ENCODE peak calls at places on chromosomes 13 and 19, in ten cellular contexts. D is ecto neural progenitor cell; B is activated CD4-positive, alpha-beta T cell treated with anti-CD3 and anti-CD28 coated beads, Interleukin-2, amount 10 ng/mL, durations not matched to agents 7 days and 5 days; N is nephron progenitor cell; G is mucosa of gallbladder; E is IMR-90; S is cerebellum; Z is cardiac muscle cell; W is NCI-H2081 treated with DMSO at 0.1 percent for 48 hours; J is H1. L is an unnamed sample.
A peak's percentile ranks its signal among the peaks of the same experiment; 100 is the strongest.

GRCh38 chr13:19794552-19795143 is 11.9 kb upstream of the PSPC1 start:
- DNase-seq in D (no peak), B (no peak), N (no peak), G (no peak), E (no peak), S (no peak), Z (no peak), W (no peak), J (peak; percentile 19), L (no peak)

GRCh38 chr19:57888494-57889231 is at the start of gene ZNF814:
- DNase-seq in D (peak; percentile 91), B (peak; percentile 88), N (peak; percentile 86), G (peak; percentile 93), E (peak; percentile 84), S (peak; percentile 91), Z (peak; percentile 94), W (no peak), J (peak; percentile 85), L (peak; percentile 78)

GRCh38 chr13:78426183-78426582 is 177.2 kb downstream of the POU4F1 start:
- DNase-seq in D (no peak), B (no peak), N (no peak), G (no peak), E (no peak), S (no peak), Z (no peak), W (no peak), J (no peak), L (no peak)

GRCh38 chr19:22446605-22447004 is 24.5 kb upstream of the ZNF98 start:
- DNase-seq in D (no peak), B (no peak), N (no peak), G (no peak), E (no peak), S (no peak), Z (no peak), W (no peak), J (no peak), L (no peak)

GRCh38 chr19:32748497-32748896 is 28.9 kb downstream of the TDRD12 start:
- DNase-seq in D (no peak), B (no peak), N (no peak), G (no peak), E (no peak), S (no peak), Z (no peak), W (no peak), J (no peak), L (no peak)

GRCh38 chr13:46211116-46211515 is 612 bp upstream of the LRRC63 start:
- DNase-seq in D (no peak), B (peak; percentile 68), N (no peak), G (no peak), E (no peak), S (no peak), Z (no peak), W (no peak), J (no peak), L (no peak)

GRCh38 chr13:59384154-59384553 is 779.6 kb downstream of the DIAPH3 start:
- DNase-seq in D (no peak), B (no peak), N (no peak), G (no peak), E (no peak), S (no peak), Z (no peak), W (no peak), J (no peak), L (no peak)

GRCh38 chr13:100214886-100215285 is 126.0 kb downstream of the PCCA start:
- DNase-seq in D (no peak), B (no peak), N (no peak), G (no peak), E (peak; percentile 93), S (no peak), Z (no peak), W (no peak), J (no peak), L (no peak)

GRCh38 chr13:44365008-44365407 is 8.6 kb upstream of the SERP2 start:
- DNase-seq in D (no peak), B (no peak), N (no peak), G (no peak), E (peak; percentile 64), S (no peak), Z (no peak), W (no peak), J (no peak), L (no peak)

GRCh38 chr13:60351326-60351725 is 45.7 kb upstream of the TDRD3 start:
- DNase-seq in D (no peak), B (no peak), N (no peak), G (no peak), E (peak; percentile 47), S (no peak), Z (no peak), W (no peak), J (no peak), L (no peak)

GRCh38 chr13:93227280-93227905 is 786 bp downstream of the GPC6 start:
- DNase-seq in D (peak; percentile 78), B (no peak), N (peak; percentile 58), G (no peak), E (peak; percentile 52), S (no peak), Z (peak; percentile 70), W (peak; percentile 9), J (no peak), L (peak; percentile 35)

GRCh38 chr19:34224996-34225658 is 29.2 kb upstream of the GARRE1 start:
- DNase-seq in D (no peak), B (no peak), N (no peak), G (no peak), E (peak; percentile 70), S (no peak), Z (no peak), W (no peak), J (no peak), L (no peak)

GRCh38 chr19:40623403-40624239 is 22.5 kb downstream of the LTBP4 start:
- DNase-seq in D (peak; percentile 90), B (no peak), N (peak; percentile 87), G (no peak), E (peak; percentile 18), S (peak; percentile 44), Z (peak; percentile 45), W (peak; percentile 4), J (no peak), L (peak; percentile 60)

GRCh38 chr13:103006706-103007426 is 59.4 kb downstream of the SLC10A2 start:
- DNase-seq in D (no peak), B (no peak), N (no peak), G (no peak), E (no peak), S (no peak), Z (peak; percentile 98), W (no peak), J (no peak), L (no peak)

GRCh38 chr19:43552198-43552450 is 19.1 kb downstream of the ZNF575 start:
- DNase-seq in D (no peak), B (no peak), N (no peak), G (no peak), E (no peak), S (no peak), Z (no peak), W (no peak), J (no peak), L (no peak)

GRCh38 chr19:43667524-43668405 is 2.2 kb downstream of the PLAUR start:
- DNase-seq in D (no peak), B (no peak), N (peak; percentile 5), G (no peak), E (peak; percentile 20), S (no peak), Z (no peak), W (peak; percentile 80), J (no peak), L (peak; percentile 57)

GRCh38 chr19:6743714-6744380 is 4.4 kb downstream of the TRIP10 start:
- DNase-seq in D (no peak), B (no peak), N (no peak), G (no peak), E (peak; percentile 37), S (no peak), Z (no peak), W (no peak), J (no peak), L (peak; percentile 11)

GRCh38 chr19:1038995-1039645 is 787 bp upstream of the ABCA7 start:
- DNase-seq in D (no peak), B (no peak), N (no peak), G (no peak), E (peak; percentile 28), S (no peak), Z (no peak), W (no peak), J (no peak), L (no peak)

GRCh38 chr19:55600336-55601028 is 394 bp downstream of the ZNF524 start:
- DNase-seq in D (no peak), B (no peak), N (no peak), G (no peak), E (peak; percentile 54), S (peak; percentile 90), Z (peak; percentile 92), W (no peak), J (no peak), L (no peak)

GRCh38 chr19:51097166-51097736 is 11.0 kb downstream of the CTU1 start:
- DNase-seq in D (peak; percentile 80), B (peak; percentile 66), N (peak; percentile 87), G (peak; percentile 53), E (peak; percentile 62), S (peak; percentile 67), Z (peak; percentile 79), W (no peak), J (no peak), L (peak; percentile 85)

GRCh38 chr13:98450012-98450411 is 126.9 kb downstream of the STK24 start:
- DNase-seq in D (no peak), B (no peak), N (no peak), G (no peak), E (peak; percentile 37), S (no peak), Z (no peak), W (no peak), J (no peak), L (no peak)

GRCh38 chr19:49861127-49861526 is 6.2 kb downstream of the PNKP start:
- DNase-seq in D (no peak), B (no peak), N (peak; percentile 46), G (no peak), E (no peak), S (no peak), Z (no peak), W (no peak), J (no peak), L (peak; percentile 49)

GRCh38 chr19:11355160-11356073 is at the start of gene PLPPR2:
- DNase-seq in D (peak; percentile 91), B (peak; percentile 83), N (peak; percentile 95), G (peak; percentile 94), E (peak; percentile 81), S (peak; percentile 98), Z (peak; percentile 88), W (peak; percentile 29), J (peak; percentile 77), L (peak; percentile 96)

GRCh38 chr13:73657821-73658540 is 476.2 kb downstream of the KLF12 start:
- DNase-seq in D (no peak), B (no peak), N (no peak), G (peak; percentile 20), E (no peak), S (peak; percentile 75), Z (no peak), W (peak; percentile 54), J (no peak), L (no peak)

GRCh38 chr13:44795176-44795575 is 194.1 kb downstream of the NUFIP1 start:
- DNase-seq in D (no peak), B (no peak), N (no peak), G (no peak), E (peak; percentile 44), S (no peak), Z (no peak), W (no peak), J (no peak), L (no peak)

GRCh38 chr13:46010148-46010547 is 42.4 kb downstream of the ZC3H13 start:
- DNase-seq in D (no peak), B (no peak), N (no peak), G (no peak), E (no peak), S (no peak), Z (no peak), W (no peak), J (no peak), L (no peak)

GRCh38 chr19:51026554-51026831 is at the start of gene KLK11:
- DNase-seq in D (no peak), B (no peak), N (no peak), G (peak; percentile 84), E (no peak), S (no peak), Z (no peak), W (no peak), J (no peak), L (no peak)

GRCh38 chr13:73754727-73755292 is 379.4 kb downstream of the KLF12 start:
- DNase-seq in D (no peak), B (peak; percentile 55), N (peak; percentile 30), G (peak; percentile 31), E (peak; percentile 70), S (peak; percentile 38), Z (peak; percentile 69), W (no peak), J (no peak), L (no peak)

L was measured in lower lobe of right lung.